ENCODE peak calls at places on chromosomes 12 and 14, in four cellular contexts. Q is H9, J is trophoblast cell, B is neuronal stem cell. R is an unnamed sample.

GRCh38 chr12:121857322-121858246 is 1.1 kb downstream of the HPD start:
- DNase-seq in B (no peak), Q (peak; percentile 37), J (no peak), R (no peak)

GRCh38 chr14:30656190-30656632 is 34.1 kb downstream of the SCFD1 start:
- DNase-seq in J (peak; percentile 14), Q (peak; percentile 48), B (peak; percentile 17), R (peak; percentile 26)

GRCh38 chr12:108779998-108780688 is 48.8 kb upstream of the CORO1C start:
- DNase-seq in J (no peak), B (no peak), Q (no peak), R (no peak)

GRCh38 chr12:97464241-97465011 is 1.8 kb downstream of the RMST start:
- DNase-seq in B (peak; percentile 21), Q (peak; percentile 65), J (no peak), R (no peak)

GRCh38 chr12:115749071-115749470 is 528.4 kb downstream of the MED13L start:
- DNase-seq in Q (no peak), J (no peak), B (no peak), R (no peak)

GRCh38 chr14:96275182-96276112 is 19.4 kb downstream of the BDKRB1 start:
- DNase-seq in Q (peak; percentile 66), J (peak; percentile 45), B (peak; percentile 68), R (peak; percentile 90)

GRCh38 chr14:59354666-59355065 is 110.5 kb downstream of the GPR135 start:
- DNase-seq in J (peak; percentile 56), Q (no peak), B (no peak), R (peak; percentile 88)

GRCh38 chr14:90844321-90844720 is 28.1 kb upstream of the TTC7B start:
- DNase-seq in Q (no peak), J (no peak), B (no peak), R (no peak)

GRCh38 chr12:75747572-75747995 is 236.2 kb upstream of the KRR1 start:
- DNase-seq in B (no peak), J (no peak), Q (no peak), R (peak; percentile 92)

GRCh38 chr12:95006206-95006605 is 2.7 kb upstream of the NDUFA12 start:
- DNase-seq in B (no peak), Q (no peak), J (no peak), R (no peak)

GRCh38 chr14:91858536-91859275 is 8.6 kb downstream of the TC2N start:
- DNase-seq in B (no peak), J (no peak), Q (no peak), R (peak; percentile 66)

GRCh38 chr12:83827860-83828259 is 1084.7 kb downstream of the SLC6A15 start:
- DNase-seq in Q (peak; percentile 83), J (no peak), B (no peak), R (no peak)

GRCh38 chr14:94748667-94749347 is 21.1 kb downstream of the GSC start:
- DNase-seq in J (peak; percentile 59), Q (peak; percentile 70), B (no peak), R (no peak)

GRCh38 chr14:53979747-53980642 is 23.4 kb upstream of the BMP4 start:
- DNase-seq in J (no peak), B (no peak), Q (peak; percentile 67), R (peak; percentile 60)

GRCh38 chr12:40622246-40622838 is 69.9 kb upstream of the CNTN1 start:
- DNase-seq in B (peak; percentile 57), J (peak; percentile 56), Q (peak; percentile 59), R (peak; percentile 43)

GRCh38 chr12:129900306-129900705 is 3.5 kb downstream of the TMEM132D start:
- DNase-seq in B (no peak), J (no peak), Q (peak; percentile 22), R (no peak)

GRCh38 chr12:129901256-129901655 is 2.6 kb downstream of the TMEM132D start:
- DNase-seq in J (no peak), B (no peak), Q (no peak), R (no peak)

GRCh38 chr12:129903956-129904769 is at the start of gene TMEM132D:
- DNase-seq in Q (peak; percentile 86), B (peak; percentile 44), J (no peak), R (no peak)

GRCh38 chr12:129902371-129903091 is 1.3 kb downstream of the TMEM132D start:
- DNase-seq in B (no peak), Q (peak; percentile 28), J (no peak), R (no peak)

DNA sequence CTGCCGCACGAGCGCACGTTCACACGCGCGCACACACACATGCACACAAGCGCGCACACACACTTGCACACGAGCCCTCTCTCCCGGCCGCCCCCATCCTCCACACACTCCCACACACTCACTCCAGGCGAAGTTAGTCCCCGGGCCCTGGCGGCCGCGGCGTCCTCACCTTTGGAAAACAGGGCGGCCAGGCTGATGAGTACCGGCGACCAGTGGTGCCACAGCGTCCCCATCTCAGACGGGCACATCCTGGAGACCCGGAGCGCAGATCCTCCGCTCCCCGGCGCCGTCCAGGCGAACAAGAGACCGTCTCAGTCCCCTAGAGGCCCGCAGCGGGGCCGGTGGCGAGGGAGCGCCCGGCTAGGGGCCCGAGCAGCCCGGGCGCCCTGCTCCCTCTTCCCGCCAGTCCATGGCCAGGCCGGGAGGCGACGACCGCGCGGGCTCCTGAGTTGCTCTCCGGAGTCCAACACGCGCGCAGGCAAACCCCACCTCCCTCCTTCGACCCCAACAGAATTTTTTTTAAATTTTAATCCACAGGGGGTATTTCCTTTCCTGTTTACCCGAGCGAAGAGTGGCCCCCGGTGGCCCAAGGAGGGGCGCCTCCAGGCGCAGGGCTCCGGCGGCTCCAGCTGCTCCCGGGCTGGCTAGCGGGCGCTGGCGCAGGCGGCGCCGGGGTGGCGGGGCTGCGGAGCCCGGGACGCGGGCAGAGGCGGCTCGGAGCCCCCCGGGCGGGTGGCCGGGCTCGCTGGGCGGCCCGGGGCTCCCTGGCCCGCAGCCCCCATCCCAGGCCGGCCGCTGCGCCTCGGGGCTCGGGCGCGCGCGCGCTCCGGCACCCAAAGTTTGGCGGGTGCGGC is 506 bp downstream of the TMEM132D start:
- DNase-seq in Q (peak; percentile 53), B (peak; percentile 6), J (no peak), R (no peak)
- H3K14ac ChIP-seq in Q (peak overlapping the region; percentile 52), B (no peak overlapping the region), J (no peak overlapping the region), R (no peak overlapping the region)

GRCh38 chr12:62345667-62346066 is 85.5 kb downstream of the USP15 start:
- DNase-seq in J (no peak), B (no peak), Q (no peak), R (no peak)

GRCh38 chr12:62346817-62347216 is 86.6 kb downstream of the USP15 start:
- DNase-seq in B (no peak), J (no peak), Q (no peak), R (no peak)

GRCh38 chr12:62347922-62348650 is 87.9 kb downstream of the USP15 start:
- DNase-seq in J (no peak), Q (no peak), B (no peak), R (peak; percentile 56)

GRCh38 chr12:62351326-62351725 is 91.1 kb downstream of the USP15 start:
- DNase-seq in Q (no peak), B (no peak), J (no peak), R (no peak)

GRCh38 chr12:62350554-62350953 is 90.3 kb downstream of the USP15 start:
- DNase-seq in Q (no peak), B (no peak), J (no peak), R (no peak)
- H3K14ac ChIP-seq in Q (no peak overlapping the region), B (no peak overlapping the region), J (no peak overlapping the region), R (no peak overlapping the region)

GRCh38 chr14:23181453-23181852 is 2.0 kb downstream of the SLC7A8 start:
- DNase-seq in J (no peak), Q (no peak), B (no peak), R (no peak)
- H3K14ac ChIP-seq in J (peak overlapping the region; percentile 32), Q (no peak overlapping the region), B (no peak overlapping the region), R (no peak overlapping the region)

DNA sequence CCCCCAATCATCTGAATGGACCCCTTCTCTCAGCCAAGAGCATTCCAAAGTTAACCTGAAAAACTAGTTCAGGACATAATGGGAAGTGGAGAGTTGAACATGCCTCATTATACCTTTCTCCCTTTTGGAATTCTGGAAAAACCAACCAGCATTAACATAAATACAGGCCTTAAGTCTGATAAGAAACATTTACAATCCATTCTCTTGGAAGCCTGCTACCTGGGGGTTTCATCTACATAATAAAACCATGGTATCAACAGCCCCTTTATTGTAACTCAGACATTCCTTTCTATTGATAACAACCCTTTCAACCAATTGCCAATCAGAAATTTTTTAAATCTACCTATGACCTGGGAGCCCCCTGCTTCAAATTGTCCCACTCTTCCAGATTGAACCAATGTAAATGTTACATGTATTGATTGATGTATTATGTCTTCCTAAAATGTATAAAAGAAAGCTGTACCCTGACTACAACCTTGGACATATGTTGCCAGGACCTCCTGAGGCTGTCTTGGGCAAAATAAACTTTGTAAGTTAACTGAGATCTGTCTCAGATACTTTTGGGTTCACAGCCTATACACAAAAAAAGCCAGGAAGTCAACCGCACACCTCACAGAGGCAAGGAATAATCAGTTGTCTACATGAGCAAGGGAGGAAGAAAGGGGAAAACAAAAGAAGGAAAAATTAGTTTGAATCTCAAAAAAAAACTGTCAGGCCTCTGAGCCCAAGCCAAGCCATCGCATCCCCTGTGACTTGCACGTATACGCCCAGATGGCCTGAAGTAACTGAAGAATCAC is 17.6 kb upstream of the SSTR1 start:
- DNase-seq in J (no peak), Q (no peak), B (no peak), R (no peak)
- H3K14ac ChIP-seq in J (no peak overlapping the region), Q (no peak overlapping the region), B (no peak overlapping the region), R (no peak overlapping the region)

DNA sequence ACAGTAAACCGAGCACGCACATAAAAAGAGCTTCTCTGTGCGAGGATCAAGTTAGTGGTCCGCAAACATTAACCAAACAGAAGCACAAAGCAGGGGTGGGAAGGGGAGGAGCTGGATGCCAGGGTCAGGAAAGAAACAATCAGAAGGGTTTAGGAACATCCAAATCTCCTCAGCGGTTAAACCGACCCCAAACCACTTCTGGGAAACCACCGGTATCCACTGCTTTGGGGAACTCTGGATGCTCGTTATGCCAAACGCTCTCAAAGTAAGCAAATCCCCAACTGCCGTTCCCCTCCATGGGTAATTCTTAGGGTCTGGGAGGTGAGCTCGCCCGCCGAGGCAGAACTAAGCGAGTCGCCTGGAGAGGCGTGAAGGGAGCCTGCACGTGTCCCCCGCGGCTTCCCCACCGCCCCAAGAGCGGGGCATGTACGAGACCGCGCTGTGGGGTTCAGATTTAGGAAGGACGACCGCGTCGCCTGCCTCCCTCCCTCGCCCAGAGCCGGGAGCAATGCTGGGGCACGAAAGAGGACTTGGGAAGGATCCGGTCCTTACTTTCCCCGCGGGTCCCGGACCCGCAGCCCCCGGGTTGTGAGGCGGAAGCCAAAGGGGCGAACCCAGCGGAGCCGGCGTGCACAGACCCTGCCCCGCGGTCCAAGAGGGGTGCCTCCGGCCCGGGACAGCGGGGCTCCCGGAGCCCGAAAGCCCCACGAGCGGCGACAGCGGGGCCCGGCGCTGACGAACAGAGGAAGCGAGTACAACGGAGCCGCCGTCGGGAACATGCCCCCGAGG is 710 bp downstream of the SBNO1 start:
- DNase-seq in Q (peak; percentile 39), J (no peak), B (peak; percentile 63), R (no peak)
- H3K14ac ChIP-seq in Q (peak overlapping the region; percentile 21), J (peak overlapping the region; percentile 97), B (peak overlapping the region; percentile 40), R (peak overlapping the region; percentile 10)

GRCh38 chr12:42238240-42239140 is at the start of gene YAF2:
- DNase-seq in B (peak; percentile 85), Q (peak; percentile 91), J (peak; percentile 89), R (peak; percentile 85)
- H3K14ac ChIP-seq in B (peak within 1 kb of the TSS; percentile 99), Q (no peak within 1 kb of the TSS), J (peak within 1 kb of the TSS; percentile 86), R (peak within 1 kb of the TSS; percentile 81)

GRCh38 chr12:119167904-119168303 is 10.8 kb upstream of the HSPB8 start:
- DNase-seq in B (no peak), J (peak; percentile 48), Q (no peak), R (no peak)
- H3K14ac ChIP-seq in B (no peak overlapping the region), J (peak overlapping the region; percentile 54), Q (no peak overlapping the region), R (no peak overlapping the region)

GRCh38 chr12:112408621-112409020 is 784 bp downstream of the RPL6 start:
- DNase-seq in Q (no peak), B (no peak), J (no peak), R (no peak)
- H3K14ac ChIP-seq in Q (peak overlapping the region; percentile 94), B (no peak overlapping the region), J (no peak overlapping the region), R (peak overlapping the region; percentile 99)

R was measured in IMR-90.